ENCODE peak calls at places on chromosomes 16 and 17, in four cellular contexts. A is DND-41, D is upper lobe of right lung, T is sigmoid colon. U is an unnamed sample. For H3K4me1, the result is how much of the 10 kb centered on the place peaks cover.

GRCh38 chr17:22669721-22670120 is 977.4 kb downstream of the KCNJ18 start:
- DNase-seq in A (no peak), D (no peak), T (no peak), U (no peak)

GRCh38 chr17:75130632-75131277 is 787 bp downstream of the NT5C start:
- DNase-seq in A (peak), D (peak), T (peak), U (peak)

GRCh38 chr16:11183035-11183812 is 72.8 kb downstream of the SOCS1 start:
- DNase-seq in A (no peak), D (no peak), T (no peak), U (no peak)

GRCh38 chr17:8123695-8124349 is at the start of gene HES7:
- DNase-seq in A (no peak), D (no peak), T (peak), U (no peak)

GRCh38 chr16:83992624-83993023 is 24.6 kb downstream of the NECAB2 start:
- DNase-seq in A (no peak), D (no peak), T (no peak), U (no peak)

GRCh38 chr17:73635101-73635767 is 9.0 kb downstream of the SDK2 start:
- DNase-seq in A (no peak), D (peak), T (peak), U (no peak)

GRCh38 chr16:55249936-55250335 is 74.1 kb upstream of the IRX6 start:
- DNase-seq in A (no peak), D (no peak), T (no peak), U (no peak)

GRCh38 chr16:9836118-9836736 is 346.0 kb downstream of the GRIN2A start:
- DNase-seq in A (peak), D (no peak), T (no peak), U (no peak)

GRCh38 chr16:1506494-1507213 is 13.5 kb downstream of the TELO2 start:
- DNase-seq in A (no peak), D (no peak), T (no peak), U (no peak)

GRCh38 chr16:79897444-79898146 is 297.1 kb upstream of the MAF start:
- DNase-seq in A (no peak), D (no peak), T (no peak), U (no peak)

GRCh38 chr16:23829454-23829853 is 6.3 kb upstream of the PRKCB start:
- DNase-seq in A (no peak), D (no peak), T (no peak), U (no peak)

GRCh38 chr17:37642706-37643105 is 540 bp downstream of the DDX52 start:
- DNase-seq in A (no peak), D (no peak), T (no peak), U (no peak)

GRCh38 chr17:69434164-69434579 is 19.7 kb downstream of the MAP2K6 start:
- DNase-seq in A (no peak), D (no peak), T (no peak), U (no peak)

GRCh38 chr17:75591722-75592302 is 4.2 kb downstream of the MYO15B start:
- DNase-seq in A (no peak), D (no peak), T (peak), U (no peak)

GRCh38 chr17:68456529-68457167 is 648 bp downstream of the WIPI1 start:
- DNase-seq in A (no peak), D (peak), T (peak), U (peak)

GRCh38 chr16:55057866-55058265 is 127.2 kb downstream of the IRX5 start:
- DNase-seq in A (no peak), D (peak), T (peak), U (no peak)

GRCh38 chr16:17775061-17775460 is 304.3 kb upstream of the XYLT1 start:
- DNase-seq in A (no peak), D (no peak), T (no peak), U (no peak)

GRCh38 chr17:70804161-70804560 is 634.8 kb downstream of the KCNJ2 start:
- DNase-seq in A (no peak), D (no peak), T (no peak), U (no peak)

GRCh38 chr16:50276801-50277560 is 10.6 kb downstream of the ADCY7 start:
- DNase-seq in A (no peak), D (no peak), T (no peak), U (no peak)

GRCh38 chr16:9949396-9949795 is 232.8 kb downstream of the GRIN2A start:
- DNase-seq in A (no peak), D (no peak), T (no peak), U (no peak)

GRCh38 chr17:44989552-44990138 is 21.5 kb upstream of the C1QL1 start:
- DNase-seq in A (no peak), D (no peak), T (no peak), U (no peak)

GRCh38 chr16:11673091-11674000 is 5.1 kb downstream of the SNN start:
- DNase-seq in A (no peak), D (no peak), T (no peak), U (no peak)

GRCh38 chr17:62965149-62965648 is 836 bp upstream of the TANC2 start:
- DNase-seq in A (peak), D (no peak), T (no peak), U (no peak)

GRCh38 chr16:57194512-57194911 is 8.4 kb downstream of the RSPRY1 start:
- DNase-seq in A (no peak), D (no peak), T (no peak), U (no peak)

GRCh38 chr16:14011006-14011405 is 60.1 kb upstream of the MRTFB start:
- DNase-seq in A (no peak), D (no peak), T (no peak), U (no peak)

GRCh38 chr16:12411521-12411920 is 392.2 kb downstream of the CPPED1 start:
- DNase-seq in A (no peak), D (no peak), T (no peak), U (no peak)

GRCh38 chr16:64907844-64908243 is 214.0 kb downstream of the CDH11 start:
- DNase-seq in A (no peak), D (no peak), T (no peak), U (no peak)

GRCh38 chr17:52957411-52957810 is 798.9 kb upstream of the CA10 start:
- DNase-seq in A (no peak), D (no peak), T (no peak), U (no peak)

GRCh38 chr16:23508589-23509440 is 1.5 kb downstream of the GGA2 start:
- DNase-seq in A (no peak), D (no peak), T (no peak), U (no peak)

GRCh38 chr17:13253746-13254410 is 236.1 kb upstream of the ELAC2 start:
- DNase-seq in A (no peak), D (no peak), T (no peak), U (no peak)

GRCh38 chr17:64103751-64104364 is 26.1 kb downstream of the ERN1 start:
- DNase-seq in A (peak), D (no peak), T (no peak), U (no peak)

GRCh38 chr17:28612936-28613872 is 781 bp downstream of the RSKR start:
- DNase-seq in A (peak), D (no peak), T (no peak), U (peak)

GRCh38 chr17:79951361-79952264 is 84.1 kb downstream of the TBC1D16 start:
- DNase-seq in A (no peak), D (peak), T (peak), U (peak)

DNA sequence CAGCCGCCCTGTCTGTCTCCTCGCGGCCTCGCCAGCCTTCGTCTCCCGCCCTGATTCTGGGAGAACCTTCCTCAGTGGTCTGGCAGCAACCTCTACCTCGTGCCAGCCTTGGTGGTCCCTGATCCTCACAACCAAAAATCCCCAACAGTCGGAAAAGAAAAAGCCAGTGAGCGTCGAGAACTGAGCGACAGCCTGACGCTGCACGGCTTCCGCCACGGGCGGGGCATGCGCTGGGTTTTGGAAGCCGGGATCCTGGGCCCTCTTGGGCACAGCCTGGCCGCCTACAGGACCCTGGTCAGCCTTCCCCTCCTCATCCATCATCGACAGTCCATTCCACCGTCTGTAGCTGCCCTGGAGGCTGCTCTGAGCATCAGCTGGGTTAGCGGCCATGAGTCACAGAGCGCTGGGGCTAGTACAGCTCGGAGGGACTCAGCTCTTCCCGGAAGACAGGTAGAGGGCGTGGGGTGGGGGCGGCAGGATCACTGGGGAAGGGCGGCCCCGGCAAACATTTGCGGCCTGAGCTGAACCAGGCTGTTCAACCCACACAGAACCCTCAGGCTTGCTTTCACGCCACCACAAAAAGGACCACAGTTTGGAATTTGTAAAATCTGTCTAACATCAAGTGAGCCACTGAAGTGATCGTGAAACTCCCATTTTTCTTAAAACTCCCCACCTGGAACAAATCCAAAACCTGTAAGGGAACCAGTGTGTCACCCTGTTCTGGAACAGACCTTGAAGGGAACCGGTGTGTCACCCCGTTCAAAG is 55.4 kb upstream of the DOC2B start:
- DNase-seq in A (no peak), D (peak), T (peak), U (no peak)
- H3K27ac ChIP-seq in A (no peak), D (no peak), T (no peak), U (no peak)

GRCh38 chr16:85850344-85850880 is 48.5 kb upstream of the IRF8 start:
- DNase-seq in A (no peak), D (no peak), T (peak), U (no peak)
- H3K4me1 ChIP-seq in A (under half), D (under half), T (under half), U (under half)

DNA sequence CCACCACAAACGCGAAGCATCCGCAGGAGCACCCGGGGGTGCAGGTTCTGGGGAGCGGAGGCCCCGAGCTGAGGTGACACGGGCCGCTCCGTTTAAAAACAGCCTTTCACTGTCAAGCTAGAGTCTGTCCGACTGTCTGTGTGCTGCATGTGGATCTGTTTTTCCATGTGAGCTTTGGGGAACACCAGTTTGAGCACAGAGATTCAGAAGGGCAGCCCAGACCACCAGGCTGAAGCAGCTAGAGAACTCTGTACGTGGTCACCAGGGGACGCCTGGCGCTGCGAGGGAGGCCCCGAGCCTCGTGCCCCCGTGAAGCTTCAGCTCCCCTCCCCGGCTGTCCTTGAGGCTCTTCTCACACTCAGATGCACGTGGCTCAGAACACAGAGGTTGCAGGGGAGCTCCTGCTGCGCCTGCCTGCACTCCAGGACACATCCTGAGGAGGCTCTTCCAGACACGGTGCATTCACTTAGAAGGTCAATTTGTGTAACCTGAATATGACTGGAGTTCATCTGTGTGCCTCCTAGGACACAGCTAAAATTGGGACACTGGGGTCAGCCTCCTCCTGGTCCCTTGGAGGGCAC is 15.7 kb upstream of the FOXK2 start:
- DNase-seq in A (no peak), D (no peak), T (no peak), U (no peak)
- H3K4me3 ChIP-seq in A (no peak), D (no peak), T (no peak), U (no peak)

GRCh38 chr17:5364696-5365095 is 54.8 kb downstream of the NUP88 start:
- DNase-seq in A (no peak), D (no peak), T (no peak), U (no peak)

GRCh38 chr17:5361426-5361825 is 58.0 kb downstream of the NUP88 start:
- DNase-seq in A (no peak), D (no peak), T (no peak), U (no peak)

GRCh38 chr17:5365831-5366230 is 53.6 kb downstream of the NUP88 start:
- DNase-seq in A (no peak), D (no peak), T (no peak), U (no peak)

GRCh38 chr17:5364156-5364555 is 55.3 kb downstream of the NUP88 start:
- DNase-seq in A (no peak), D (no peak), T (no peak), U (no peak)

DNA sequence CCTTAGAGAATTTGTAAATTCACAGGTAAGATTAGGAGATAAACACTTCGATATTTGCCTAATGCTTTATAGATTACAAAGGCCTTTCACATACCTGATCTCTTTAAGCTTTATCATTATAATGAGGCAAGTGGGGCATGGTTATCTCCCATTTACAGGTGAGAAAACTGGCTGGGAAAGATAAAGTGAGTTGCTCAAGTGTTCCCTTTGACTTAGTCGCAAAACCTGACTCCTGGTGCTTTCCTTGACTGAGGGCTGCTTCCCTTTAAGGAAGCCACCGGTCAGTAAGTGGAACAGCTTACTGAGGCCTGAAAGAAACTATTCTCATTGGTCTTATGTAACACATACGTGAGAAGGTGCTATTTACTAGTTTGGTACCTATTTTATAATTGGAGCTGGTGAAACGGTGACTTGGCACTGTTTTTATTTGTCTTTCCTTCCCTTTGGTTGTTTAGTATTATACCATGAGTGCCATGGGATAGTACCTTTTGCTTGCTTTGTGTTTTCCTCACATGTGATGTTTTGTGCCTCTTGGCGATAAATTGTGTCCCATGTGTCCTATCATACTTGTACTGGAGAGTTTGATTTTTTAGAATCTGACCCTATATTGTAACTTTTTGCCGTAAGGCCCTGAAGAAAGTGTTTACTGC is 57.2 kb downstream of the NUP88 start:
- DNase-seq in A (no peak), D (no peak), T (no peak), U (no peak)
- H3K27ac ChIP-seq in A (no peak), D (no peak), T (no peak), U (no peak)

DNA sequence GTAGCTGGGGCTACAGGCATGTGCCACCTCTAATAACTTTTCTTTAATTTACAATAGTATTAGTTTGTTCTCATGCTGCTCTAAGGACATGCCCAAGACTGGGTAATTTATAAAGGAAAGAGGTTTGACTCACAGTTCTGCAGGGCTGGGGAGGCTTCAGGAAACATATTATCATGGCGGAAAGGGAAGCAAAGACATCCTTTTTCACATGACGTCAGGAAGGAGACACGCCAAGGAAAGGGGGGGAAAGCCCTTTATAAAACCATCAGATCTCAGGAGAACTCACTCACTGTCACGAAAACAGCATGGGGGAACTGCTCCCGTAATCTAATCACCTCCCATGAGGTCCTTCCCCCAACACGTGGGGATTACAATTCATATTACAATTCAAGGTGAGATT is 18.3 kb downstream of the IL4R start:
- DNase-seq in A (no peak), D (peak), T (peak), U (no peak)
- H3K4me1 ChIP-seq in A (under half), D (half or more), T (half or more), U (under half)

GRCh38 chr17:21376835-21377690 is 906 bp downstream of the KCNJ12 start:
- DNase-seq in A (no peak), D (no peak), T (no peak), U (no peak)
- H3K4me3 ChIP-seq in A (no peak), D (peak), T (peak), U (no peak)

DNA sequence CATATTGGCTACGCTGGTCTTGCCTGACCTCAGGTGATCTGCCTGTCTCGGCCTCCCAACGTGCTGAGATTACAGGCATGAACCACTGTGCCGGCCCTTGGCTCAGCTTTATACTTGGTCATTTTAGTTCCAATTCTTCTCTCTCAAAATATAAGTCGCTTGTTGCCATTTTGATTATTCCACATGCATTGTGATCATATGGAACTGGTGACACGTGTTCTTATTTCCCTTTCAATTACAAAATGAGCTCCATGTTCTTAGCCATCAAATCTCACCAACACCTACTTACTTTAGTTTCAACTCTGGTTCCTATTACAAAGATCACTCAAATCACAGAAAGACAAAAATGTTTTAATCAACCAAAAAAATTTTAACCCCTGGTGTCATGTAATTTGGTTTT is 1711.7 kb downstream of the TP53TG3F start:
- DNase-seq in A (no peak), D (no peak), T (no peak), U (no peak)
- H3K27ac ChIP-seq in A (no peak), D (no peak), T (no peak), U (no peak)

GRCh38 chr17:51224615-51225262 is 35.1 kb downstream of the MBTD1 start:
- DNase-seq in A (no peak), D (no peak), T (no peak), U (no peak)
- H3K4me1 ChIP-seq in A (under half), D (under half), T (under half), U (under half)

GRCh38 chr17:77466596-77467223 is 325.9 kb downstream of the SEC14L1 start:
- DNase-seq in A (no peak), D (peak), T (no peak), U (no peak)

GRCh38 chr17:77467513-77467912 is 326.7 kb downstream of the SEC14L1 start:
- DNase-seq in A (no peak), D (no peak), T (no peak), U (no peak)

GRCh38 chr17:77465358-77466041 is 324.7 kb downstream of the SEC14L1 start:
- DNase-seq in A (peak), D (peak), T (peak), U (peak)

GRCh38 chr17:77464988-77465357 is 324.2 kb downstream of the SEC14L1 start:
- DNase-seq in A (no peak), D (no peak), T (no peak), U (no peak)

GRCh38 chr17:77466140-77466539 is 325.4 kb downstream of the SEC14L1 start:
- DNase-seq in A (no peak), D (no peak), T (peak), U (no peak)
- H3K4me3 ChIP-seq in A (no peak), D (no peak), T (no peak), U (peak)

GRCh38 chr17:7035591-7036368 is at the start of gene SLC16A13:
- DNase-seq in A (peak), D (peak), T (peak), U (peak)

GRCh38 chr17:7029659-7030058 is 6.2 kb upstream of the SLC16A13 start:
- DNase-seq in A (peak), D (no peak), T (no peak), U (no peak)

GRCh38 chr17:7038025-7038862 is 2.4 kb downstream of the SLC16A13 start:
- DNase-seq in A (no peak), D (no peak), T (no peak), U (no peak)

GRCh38 chr17:7029096-7029495 is 6.2 kb downstream of the BCL6B start:
- DNase-seq in A (no peak), D (no peak), T (no peak), U (no peak)

DNA sequence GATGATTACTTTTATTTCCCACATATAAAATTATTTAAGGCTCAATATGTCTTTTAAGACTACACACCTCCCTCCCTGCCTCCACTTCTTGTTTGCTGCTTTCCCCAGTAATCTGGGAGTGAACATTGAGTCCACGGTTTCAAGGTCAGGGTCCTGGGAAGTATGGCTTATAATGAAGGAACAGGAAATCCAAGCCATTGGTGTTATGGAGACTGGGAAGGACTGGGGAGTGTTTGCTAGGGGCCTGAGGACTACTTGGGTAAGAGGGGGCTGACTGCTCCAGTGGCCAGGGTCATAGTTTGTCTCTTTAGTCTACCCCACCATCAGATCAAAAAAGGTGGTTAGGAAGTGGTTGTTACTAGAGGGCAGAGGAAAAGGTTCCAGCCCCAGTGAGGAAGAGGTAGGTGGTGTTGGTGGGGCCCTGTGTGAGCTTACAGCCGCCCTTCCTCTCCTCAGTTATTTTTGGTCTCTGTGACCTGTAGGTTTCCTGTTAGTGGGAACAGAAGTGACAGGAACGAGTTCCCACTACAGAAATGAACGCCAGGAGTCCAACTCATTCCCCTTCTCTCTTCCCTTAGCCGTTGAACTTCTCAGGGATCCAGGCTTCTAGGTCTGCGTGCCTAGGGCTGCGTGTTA is 742 bp upstream of the SLC16A13 start:
- DNase-seq in A (peak), D (no peak), T (no peak), U (peak)
- H3K27ac ChIP-seq in A (peak), D (peak), T (peak), U (peak)

U was measured in CD8-positive, alpha-beta memory T cell.